ENCODE peak calls at places on chromosomes 4 and X, in seven cellular contexts. U is iPS DF 6.9, K is ascending aorta, Q is endodermal cell, A is PC-3, B is uterus, C is sigmoid colon. S is an unnamed sample. For H3K27me3, the result is how much of the 10 kb centered on the place peaks cover.

GRCh38 chrX:155070663-155070974 is 317 bp downstream of the CMC4 start:
- DNase-seq in U (no peak), K (no peak), Q (no peak), A (no peak), B (no peak), C (peak), S (no peak)

GRCh38 chr4:165370530-165370929 is 8.3 kb upstream of the CPE start:
- DNase-seq in U (no peak), K (no peak), Q (no peak), A (no peak), B (no peak), C (no peak), S (no peak)

GRCh38 chr4:17510582-17510981 is 1.3 kb downstream of the QDPR start:
- DNase-seq in U (no peak), K (no peak), Q (no peak), A (no peak), B (no peak), C (no peak), S (no peak)

GRCh38 chrX:69088171-69088938 is 76.9 kb downstream of the PJA1 start:
- DNase-seq in U (no peak), K (no peak), Q (peak), A (no peak), B (no peak), C (no peak), S (no peak)

GRCh38 chr4:110668463-110669245 is 45.8 kb upstream of the PITX2 start:
- DNase-seq in U (no peak), K (no peak), Q (no peak), A (no peak), B (no peak), C (no peak), S (no peak)

GRCh38 chr4:186723207-186724047 is at the start of gene FAT1:
- DNase-seq in U (no peak), K (no peak), Q (peak), A (peak), B (peak), C (peak), S (no peak)

GRCh38 chr4:188439641-188440311 is 300.5 kb downstream of the TRIML1 start:
- DNase-seq in U (no peak), K (no peak), Q (peak), A (peak), B (no peak), C (no peak), S (no peak)

GRCh38 chr4:141329174-141329569 is 108.5 kb downstream of the ZNF330 start:
- DNase-seq in U (no peak), K (no peak), Q (no peak), A (peak), B (no peak), C (no peak), S (no peak)

GRCh38 chr4:37685726-37686372 is 327 bp downstream of the RELL1 start:
- DNase-seq in U (no peak), K (no peak), Q (no peak), A (peak), B (peak), C (peak), S (peak)

GRCh38 chr4:145486603-145487002 is 5.0 kb downstream of the SMAD1 start:
- DNase-seq in U (no peak), K (no peak), Q (no peak), A (no peak), B (no peak), C (no peak), S (no peak)

GRCh38 chr4:73718375-73719373 is 21.7 kb upstream of the CXCL8 start:
- DNase-seq in U (no peak), K (no peak), Q (no peak), A (peak), B (no peak), C (no peak), S (no peak)

GRCh38 chrX:119654112-119654531 is 38.8 kb downstream of the SEPTIN6 start:
- DNase-seq in U (no peak), K (no peak), Q (peak), A (no peak), B (peak), C (peak), S (peak)

GRCh38 chr4:41878170-41878941 is 56.9 kb upstream of the TMEM33 start:
- DNase-seq in U (no peak), K (no peak), Q (peak), A (no peak), B (no peak), C (no peak), S (no peak)

GRCh38 chr4:7160439-7160838 is 31.9 kb upstream of the SORCS2 start:
- DNase-seq in U (no peak), K (no peak), Q (peak), A (no peak), B (peak), C (peak), S (no peak)

GRCh38 chr4:111510535-111510934 is 634.7 kb upstream of the FAM241A start:
- DNase-seq in U (no peak), K (no peak), Q (no peak), A (peak), B (no peak), C (no peak), S (no peak)

GRCh38 chrX:33205321-33205720 is 6.0 kb downstream of the DMD start:
- DNase-seq in U (no peak), K (no peak), Q (no peak), A (no peak), B (no peak), C (no peak), S (no peak)

GRCh38 chrX:118183606-118184005 is 67.0 kb upstream of the KLHL13 start:
- DNase-seq in U (no peak), K (no peak), Q (no peak), A (peak), B (no peak), C (no peak), S (no peak)

GRCh38 chr4:143381171-143382118 is 44.8 kb downstream of the GAB1 start:
- DNase-seq in U (no peak), K (peak), Q (no peak), A (peak), B (peak), C (peak), S (no peak)

GRCh38 chr4:3829954-3830773 is 64.0 kb downstream of the ADRA2C start:
- DNase-seq in U (no peak), K (no peak), Q (peak), A (no peak), B (no peak), C (no peak), S (no peak)

GRCh38 chr4:6128221-6128871 is 72.0 kb downstream of the JAKMIP1 start:
- DNase-seq in U (no peak), K (no peak), Q (no peak), A (no peak), B (no peak), C (peak), S (no peak)

GRCh38 chr4:128519163-128519810 is 231.7 kb upstream of the PGRMC2 start:
- DNase-seq in U (no peak), K (no peak), Q (no peak), A (no peak), B (peak), C (no peak), S (no peak)

GRCh38 chrX:23483396-23483795 is 148.7 kb downstream of the PTCHD1 start:
- DNase-seq in U (no peak), K (no peak), Q (no peak), A (no peak), B (no peak), C (no peak), S (no peak)

GRCh38 chrX:21711126-21711847 is 46.6 kb downstream of the SMPX start:
- DNase-seq in U (no peak), K (no peak), Q (no peak), A (no peak), B (no peak), C (no peak), S (no peak)

GRCh38 chr4:26049447-26049846 is 135.4 kb downstream of the SMIM20 start:
- DNase-seq in U (no peak), K (no peak), Q (no peak), A (no peak), B (no peak), C (no peak), S (no peak)
- H3K27me3 ChIP-seq in U (under half), K (under half), Q (under half), A (under half), B (under half), C (under half), S (under half)

GRCh38 chr4:82809614-82810013 is 11.0 kb upstream of the SCD5 start:
- DNase-seq in U (no peak), K (no peak), Q (no peak), A (no peak), B (no peak), C (no peak), S (no peak)

GRCh38 chr4:82814034-82814433 is 15.4 kb upstream of the SCD5 start:
- DNase-seq in U (no peak), K (no peak), Q (no peak), A (no peak), B (no peak), C (no peak), S (no peak)

GRCh38 chr4:82810171-82810570 is 11.6 kb upstream of the SCD5 start:
- DNase-seq in U (no peak), K (no peak), Q (no peak), A (no peak), B (no peak), C (no peak), S (no peak)

GRCh38 chr4:82811392-82811791 is 12.8 kb upstream of the SCD5 start:
- DNase-seq in U (no peak), K (no peak), Q (no peak), A (no peak), B (no peak), C (no peak), S (no peak)

GRCh38 chr4:82811838-82812672 is 13.5 kb upstream of the SCD5 start:
- DNase-seq in U (no peak), K (no peak), Q (peak), A (no peak), B (no peak), C (no peak), S (no peak)
- H3K27me3 ChIP-seq in U (under half), K (under half), Q (under half), A (under half), B (under half), C (under half), S (under half)

DNA sequence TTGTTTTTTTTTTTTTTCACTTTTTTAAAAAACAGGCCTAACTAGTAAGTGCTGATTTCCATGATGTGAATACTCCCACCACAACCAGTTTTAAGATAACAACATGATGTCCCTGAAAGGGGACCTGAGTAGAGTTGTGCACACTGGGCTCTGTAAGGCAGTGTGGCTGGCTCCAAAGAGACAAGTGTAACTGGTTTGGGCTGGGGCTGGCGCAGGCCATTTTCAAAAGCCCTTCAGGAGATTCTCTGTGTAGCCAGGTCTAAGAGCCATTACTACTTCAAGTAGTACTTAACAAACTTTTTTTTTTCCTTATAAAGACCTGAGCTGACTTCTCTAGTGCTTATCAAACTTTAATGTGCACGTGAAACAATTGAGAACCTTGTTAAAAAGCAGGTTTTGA is 4.3 kb downstream of the QRFPR start:
- DNase-seq in U (no peak), K (no peak), Q (no peak), A (no peak), B (no peak), C (no peak), S (no peak)
- H3K27me3 ChIP-seq in U (under half), K (under half), Q (under half), A (under half), B (under half), C (under half), S (under half)

GRCh38 chr4:99644453-99644852 is 13.2 kb downstream of the C4orf54 start:
- DNase-seq in U (no peak), K (no peak), Q (no peak), A (no peak), B (no peak), C (no peak), S (no peak)

GRCh38 chr4:99648321-99648720 is 9.3 kb downstream of the C4orf54 start:
- DNase-seq in U (no peak), K (no peak), Q (no peak), A (no peak), B (no peak), C (no peak), S (no peak)

GRCh38 chr4:99645638-99646037 is 12.0 kb downstream of the C4orf54 start:
- DNase-seq in U (no peak), K (no peak), Q (no peak), A (no peak), B (no peak), C (no peak), S (no peak)

GRCh38 chr4:99642725-99643489 is 14.7 kb downstream of the C4orf54 start:
- DNase-seq in U (no peak), K (peak), Q (peak), A (no peak), B (no peak), C (peak), S (no peak)

GRCh38 chr4:99645036-99645435 is 12.6 kb downstream of the C4orf54 start:
- DNase-seq in U (peak), K (no peak), Q (peak), A (no peak), B (no peak), C (no peak), S (no peak)
- H3K27me3 ChIP-seq in U (under half), K (under half), Q (under half), A (under half), B (under half), C (under half), S (under half)

GRCh38 chr4:1584498-1584897 is 99.6 kb downstream of the FAM53A start:
- DNase-seq in U (no peak), K (no peak), Q (peak), A (no peak), B (no peak), C (peak), S (no peak)
- H3K27me3 ChIP-seq in U (under half), K (under half), Q (under half), A (under half), B (under half), C (under half), S (under half)

GRCh38 chrX:1102786-1103185 is 109.7 kb downstream of the CRLF2 start:
- DNase-seq in U (no peak), K (no peak), Q (peak), A (no peak), B (no peak), C (no peak), S (no peak)
- H3K27me3 ChIP-seq in U (under half), K (under half), Q (under half), A (under half), B (under half), C (under half), S (under half)

DNA sequence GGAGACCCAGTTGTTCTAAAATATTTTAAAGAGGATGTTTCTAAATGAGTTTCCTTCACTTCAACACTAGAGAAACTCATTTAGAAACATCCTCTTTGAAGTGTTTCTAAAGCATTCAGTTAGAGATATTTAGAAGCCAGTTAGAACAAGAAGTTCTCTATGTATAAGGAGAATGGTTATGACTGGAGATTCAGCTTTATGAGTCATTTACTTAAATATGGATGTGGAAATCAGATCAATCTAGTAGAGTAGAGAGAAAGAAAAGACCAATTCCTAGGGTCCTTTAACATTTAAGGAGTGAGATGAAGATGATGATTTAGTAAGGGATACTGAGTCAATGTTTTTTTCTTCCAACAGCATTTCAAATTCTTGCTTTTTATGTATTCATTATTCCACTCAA is 234.1 kb downstream of the GRXCR1 start:
- DNase-seq in U (no peak), K (no peak), Q (no peak), A (no peak), B (no peak), C (no peak), S (no peak)
- H3K27me3 ChIP-seq in U (under half), K (under half), Q (under half), A (under half), B (under half), C (under half), S (under half)